ENCODE peak calls at places on chromosomes 3 and 15, in six cellular contexts. J is HFF-Myc, P is epithelial cell of proximal tubule, V is GM23338, K is fibroblast of the aortic adventitia, A is epithelial cell of prostate. Z is an unnamed sample.

GRCh38 chr15:47460775-47461174 is 256.5 kb upstream of the SEMA6D start:
- DNase-seq in J (no peak), P (no peak), V (no peak), K (no peak), A (peak), Z (no peak)

GRCh38 chr3:161851941-161852566 is 355.4 kb downstream of the OTOL1 start:
- DNase-seq in J (peak), P (no peak), V (peak), K (peak), A (no peak), Z (peak)

GRCh38 chr15:98776607-98777281 is 128.4 kb downstream of the IGF1R start:
- DNase-seq in J (peak), P (peak), V (no peak), K (peak), A (no peak), Z (no peak)

GRCh38 chr3:76997733-76998132 is 42.2 kb upstream of the ROBO2 start:
- DNase-seq in J (no peak), P (no peak), V (no peak), K (no peak), A (peak), Z (no peak)

GRCh38 chr3:70988111-70988510 is 595.4 kb downstream of the FOXP1 start:
- DNase-seq in J (no peak), P (no peak), V (no peak), K (no peak), A (no peak), Z (no peak)

GRCh38 chr3:151852074-151852811 is 21.2 kb upstream of the SUCNR1 start:
- DNase-seq in J (no peak), P (no peak), V (no peak), K (no peak), A (no peak), Z (no peak)

GRCh38 chr3:135781026-135781815 is 184.3 kb upstream of the PPP2R3A start:
- DNase-seq in J (no peak), P (no peak), V (no peak), K (no peak), A (no peak), Z (no peak)

GRCh38 chr15:77553257-77553656 is 79.5 kb downstream of the LINGO1 start:
- DNase-seq in J (no peak), P (no peak), V (no peak), K (no peak), A (no peak), Z (no peak)

GRCh38 chr3:3160826-3161225 is 18.7 kb downstream of the CRBN start:
- DNase-seq in J (no peak), P (no peak), V (no peak), K (peak), A (no peak), Z (no peak)

GRCh38 chr3:157135671-157136396 is 24.1 kb downstream of the CCNL1 start:
- DNase-seq in J (no peak), P (no peak), V (no peak), K (peak), A (no peak), Z (no peak)

GRCh38 chr15:98231696-98232440 is 271.4 kb downstream of the ARRDC4 start:
- DNase-seq in J (no peak), P (no peak), V (no peak), K (no peak), A (no peak), Z (no peak)

GRCh38 chr3:2097641-2098191 is 950 bp upstream of the CNTN4 start:
- DNase-seq in J (no peak), P (no peak), V (peak), K (no peak), A (no peak), Z (no peak)

GRCh38 chr3:10321630-10322354 is 880 bp upstream of the SEC13 start:
- DNase-seq in J (no peak), P (no peak), V (no peak), K (no peak), A (no peak), Z (no peak)

GRCh38 chr3:190534386-190534785 is 20.5 kb downstream of the IL1RAP start:
- DNase-seq in J (no peak), P (no peak), V (no peak), K (no peak), A (no peak), Z (no peak)

GRCh38 chr15:93030430-93031102 is 58.4 kb downstream of the RGMA start:
- DNase-seq in J (peak), P (no peak), V (peak), K (peak), A (no peak), Z (peak)

GRCh38 chr3:63556401-63556800 is 96.1 kb upstream of the SNTN start:
- DNase-seq in J (no peak), P (no peak), V (peak), K (no peak), A (no peak), Z (no peak)

GRCh38 chr15:100958326-100959065 is 39.3 kb downstream of the LRRK1 start:
- DNase-seq in J (peak), P (peak), V (no peak), K (peak), A (no peak), Z (no peak)

GRCh38 chr15:72982750-72983149 is 69.5 kb upstream of the NEO1 start:
- DNase-seq in J (no peak), P (no peak), V (no peak), K (peak), A (no peak), Z (no peak)

GRCh38 chr15:59522988-59523461 is 85.0 kb downstream of the FAM81A start:
- DNase-seq in J (no peak), P (no peak), V (peak), K (no peak), A (no peak), Z (peak)

GRCh38 chr3:24963762-24964625 is 464.1 kb upstream of the RARB start:
- DNase-seq in J (no peak), P (no peak), V (peak), K (peak), A (no peak), Z (peak)

GRCh38 chr3:127566801-127567200 is 23.7 kb downstream of the TPRA1 start:
- DNase-seq in J (no peak), P (no peak), V (no peak), K (no peak), A (no peak), Z (no peak)

GRCh38 chr3:40653878-40654277 is 129.1 kb downstream of the ZNF621 start:
- DNase-seq in J (no peak), P (no peak), V (no peak), K (no peak), A (no peak), Z (no peak)

GRCh38 chr3:160698806-160699205 is 21.8 kb downstream of the ARL14 start:
- DNase-seq in J (no peak), P (no peak), V (no peak), K (no peak), A (no peak), Z (no peak)

GRCh38 chr3:122898298-122898697 is 103.4 kb downstream of the SLC49A4 start:
- DNase-seq in J (no peak), P (no peak), V (no peak), K (peak), A (no peak), Z (no peak)

GRCh38 chr3:189144645-189145044 is 27.1 kb upstream of the TPRG1 start:
- DNase-seq in J (no peak), P (no peak), V (no peak), K (peak), A (peak), Z (peak)

GRCh38 chr3:196273655-196274054 is 13.9 kb downstream of the PCYT1A start:
- DNase-seq in J (no peak), P (no peak), V (no peak), K (no peak), A (no peak), Z (no peak)

GRCh38 chr3:27939940-27940339 is 217.8 kb upstream of the EOMES start:
- DNase-seq in J (no peak), P (peak), V (peak), K (peak), A (no peak), Z (no peak)

GRCh38 chr3:143306419-143306818 is 186.8 kb downstream of the CHST2 start:
- DNase-seq in J (no peak), P (no peak), V (no peak), K (no peak), A (peak), Z (no peak)

GRCh38 chr15:72338617-72339321 is 18.8 kb upstream of the CELF6 start:
- DNase-seq in J (no peak), P (no peak), V (no peak), K (peak), A (no peak), Z (no peak)

GRCh38 chr3:27423463-27423862 is 54.3 kb upstream of the NEK10 start:
- DNase-seq in J (peak), P (no peak), V (no peak), K (peak), A (no peak), Z (no peak)

GRCh38 chr3:24519368-24520100 is 24.9 kb upstream of the THRB start:
- DNase-seq in J (no peak), P (no peak), V (peak), K (no peak), A (no peak), Z (no peak)

GRCh38 chr3:178159691-178160090 is 376.5 kb upstream of the KCNMB2 start:
- DNase-seq in J (no peak), P (no peak), V (peak), K (peak), A (no peak), Z (no peak)

GRCh38 chr3:181622365-181622764 is 89.4 kb upstream of the SOX2 start:
- DNase-seq in J (no peak), P (no peak), V (no peak), K (peak), A (no peak), Z (no peak)